ENCODE peak calls at places on chromosomes 3 and 15, in eight cellular contexts. One of them, this sample, is unnamed.

GRCh38 chr3:46935989-46936620 is 40.4 kb downstream of the CCDC12 start:
- DNase-seq in psoas muscle: no peak
- DNase-seq in LNCaP clone FGC: no peak
- DNase-seq in body of pancreas: peak
- DNase-seq in lower leg skin: no peak
- DNase-seq in WTC11: no peak
- DNase-seq in CD8-positive, alpha-beta T cell: no peak
- DNase-seq in tibial nerve: no peak
- DNase-seq in this sample: no peak

GRCh38 chr3:127483902-127484591 is 106.5 kb downstream of the TPRA1 start:
- DNase-seq in psoas muscle: no peak
- DNase-seq in LNCaP clone FGC: no peak
- DNase-seq in body of pancreas: no peak
- DNase-seq in lower leg skin: no peak
- DNase-seq in WTC11: no peak
- DNase-seq in CD8-positive, alpha-beta T cell: no peak
- DNase-seq in tibial nerve: no peak
- DNase-seq in this sample: no peak

GRCh38 chr3:54262541-54262940 is 140.2 kb downstream of the CACNA2D3 start:
- DNase-seq in psoas muscle: no peak
- DNase-seq in LNCaP clone FGC: no peak
- DNase-seq in body of pancreas: no peak
- DNase-seq in lower leg skin: no peak
- DNase-seq in WTC11: no peak
- DNase-seq in CD8-positive, alpha-beta T cell: no peak
- DNase-seq in tibial nerve: no peak
- DNase-seq in this sample: no peak

GRCh38 chr3:59374812-59375211 is 325.0 kb upstream of the CFAP20DC start:
- DNase-seq in psoas muscle: no peak
- DNase-seq in LNCaP clone FGC: no peak
- DNase-seq in body of pancreas: no peak
- DNase-seq in lower leg skin: no peak
- DNase-seq in WTC11: no peak
- DNase-seq in CD8-positive, alpha-beta T cell: no peak
- DNase-seq in tibial nerve: no peak
- DNase-seq in this sample: no peak

GRCh38 chr3:45035441-45036301 is 9.6 kb downstream of the CLEC3B start:
- DNase-seq in psoas muscle: peak
- DNase-seq in LNCaP clone FGC: no peak
- DNase-seq in body of pancreas: no peak
- DNase-seq in lower leg skin: no peak
- DNase-seq in WTC11: peak
- DNase-seq in CD8-positive, alpha-beta T cell: no peak
- DNase-seq in tibial nerve: no peak
- DNase-seq in this sample: peak

GRCh38 chr3:78565712-78566111 is 1202.1 kb downstream of the ROBO1 start:
- DNase-seq in psoas muscle: no peak
- DNase-seq in LNCaP clone FGC: no peak
- DNase-seq in body of pancreas: no peak
- DNase-seq in lower leg skin: no peak
- DNase-seq in WTC11: no peak
- DNase-seq in CD8-positive, alpha-beta T cell: no peak
- DNase-seq in tibial nerve: no peak
- DNase-seq in this sample: no peak

GRCh38 chr3:435161-435560 is 238.6 kb downstream of the CHL1 start:
- DNase-seq in psoas muscle: no peak
- DNase-seq in LNCaP clone FGC: no peak
- DNase-seq in body of pancreas: no peak
- DNase-seq in lower leg skin: no peak
- DNase-seq in WTC11: no peak
- DNase-seq in CD8-positive, alpha-beta T cell: no peak
- DNase-seq in tibial nerve: no peak
- DNase-seq in this sample: no peak

GRCh38 chr3:57224856-57225255 is 2.7 kb upstream of the APPL1 start:
- DNase-seq in psoas muscle: no peak
- DNase-seq in LNCaP clone FGC: no peak
- DNase-seq in body of pancreas: no peak
- DNase-seq in lower leg skin: no peak
- DNase-seq in WTC11: no peak
- DNase-seq in CD8-positive, alpha-beta T cell: no peak
- DNase-seq in tibial nerve: no peak
- DNase-seq in this sample: no peak

GRCh38 chr3:72957303-72957702 is 39.3 kb upstream of the PPP4R2 start:
- DNase-seq in psoas muscle: no peak
- DNase-seq in LNCaP clone FGC: no peak
- DNase-seq in body of pancreas: peak
- DNase-seq in lower leg skin: no peak
- DNase-seq in WTC11: no peak
- DNase-seq in CD8-positive, alpha-beta T cell: no peak
- DNase-seq in tibial nerve: peak
- DNase-seq in this sample: no peak

GRCh38 chr15:39756806-39757522 is 25.7 kb downstream of the FSIP1 start:
- DNase-seq in psoas muscle: no peak
- DNase-seq in LNCaP clone FGC: peak
- DNase-seq in body of pancreas: peak
- DNase-seq in lower leg skin: no peak
- DNase-seq in WTC11: no peak
- DNase-seq in CD8-positive, alpha-beta T cell: no peak
- DNase-seq in tibial nerve: peak
- DNase-seq in this sample: no peak

GRCh38 chr15:48929611-48930170 is 34.0 kb downstream of the SHC4 start:
- DNase-seq in psoas muscle: no peak
- DNase-seq in LNCaP clone FGC: no peak
- DNase-seq in body of pancreas: no peak
- DNase-seq in lower leg skin: no peak
- DNase-seq in WTC11: no peak
- DNase-seq in CD8-positive, alpha-beta T cell: no peak
- DNase-seq in tibial nerve: no peak
- DNase-seq in this sample: no peak

GRCh38 chr3:56980798-56981390 is 79.6 kb upstream of the SPATA12 start:
- DNase-seq in psoas muscle: peak
- DNase-seq in LNCaP clone FGC: no peak
- DNase-seq in body of pancreas: peak
- DNase-seq in lower leg skin: no peak
- DNase-seq in WTC11: no peak
- DNase-seq in CD8-positive, alpha-beta T cell: no peak
- DNase-seq in tibial nerve: no peak
- DNase-seq in this sample: no peak

GRCh38 chr3:184648726-184649125 is 63.1 kb downstream of the MAGEF1 start:
- DNase-seq in psoas muscle: no peak
- DNase-seq in LNCaP clone FGC: no peak
- DNase-seq in body of pancreas: no peak
- DNase-seq in lower leg skin: no peak
- DNase-seq in WTC11: no peak
- DNase-seq in CD8-positive, alpha-beta T cell: no peak
- DNase-seq in tibial nerve: no peak
- DNase-seq in this sample: no peak

GRCh38 chr3:126149960-126150515 is 30.3 kb downstream of the ALDH1L1 start:
- DNase-seq in psoas muscle: no peak
- DNase-seq in LNCaP clone FGC: no peak
- DNase-seq in body of pancreas: no peak
- DNase-seq in lower leg skin: no peak
- DNase-seq in WTC11: no peak
- DNase-seq in CD8-positive, alpha-beta T cell: no peak
- DNase-seq in tibial nerve: no peak
- DNase-seq in this sample: no peak

GRCh38 chr15:36130641-36131310 is 448.6 kb upstream of the CDIN1 start:
- DNase-seq in psoas muscle: no peak
- DNase-seq in LNCaP clone FGC: no peak
- DNase-seq in body of pancreas: no peak
- DNase-seq in lower leg skin: no peak
- DNase-seq in WTC11: no peak
- DNase-seq in CD8-positive, alpha-beta T cell: no peak
- DNase-seq in tibial nerve: no peak
- DNase-seq in this sample: no peak

DNA sequence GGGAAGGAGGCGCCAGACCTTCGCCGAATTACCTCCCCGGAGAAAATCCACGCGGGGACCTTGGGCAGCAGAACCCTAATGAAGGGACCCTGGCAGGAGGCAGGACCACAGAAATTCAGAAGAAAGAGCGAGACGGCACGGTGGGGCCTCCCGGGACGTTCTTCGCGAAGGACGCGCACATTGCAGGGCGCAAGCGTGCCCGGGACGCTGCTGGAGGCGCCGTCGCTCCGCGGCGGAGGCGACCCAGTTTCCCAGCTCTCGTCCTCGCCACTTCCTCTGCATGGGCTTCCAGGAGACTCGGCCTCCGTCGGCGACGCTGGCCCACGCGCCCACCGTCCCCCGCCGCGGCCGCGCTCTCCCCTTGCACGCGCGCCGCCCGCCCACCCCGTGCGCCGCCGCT is 31.9 kb upstream of the SMAD3 start:
- DNase-seq in psoas muscle: no peak
- DNase-seq in LNCaP clone FGC: no peak
- DNase-seq in body of pancreas: no peak
- DNase-seq in lower leg skin: no peak
- DNase-seq in WTC11: peak
- DNase-seq in CD8-positive, alpha-beta T cell: peak
- DNase-seq in tibial nerve: no peak
- DNase-seq in this sample: no peak
- TF ChIP-seq CTCF in psoas muscle: no peak
- TF ChIP-seq CTCF in LNCaP clone FGC: no peak
- TF ChIP-seq CTCF in body of pancreas: no peak
- TF ChIP-seq CTCF in lower leg skin: no peak
- TF ChIP-seq CTCF in WTC11: no peak
- TF ChIP-seq CTCF in CD8-positive, alpha-beta T cell: no peak
- TF ChIP-seq CTCF in tibial nerve: no peak
- TF ChIP-seq CTCF in this sample: peak

GRCh38 chr3:145776782-145777408 is 384.1 kb downstream of the PLOD2 start:
- DNase-seq in psoas muscle: no peak
- DNase-seq in LNCaP clone FGC: peak
- DNase-seq in body of pancreas: peak
- DNase-seq in lower leg skin: peak
- DNase-seq in WTC11: peak
- DNase-seq in CD8-positive, alpha-beta T cell: no peak
- DNase-seq in tibial nerve: peak
- DNase-seq in this sample: no peak
- TF ChIP-seq CTCF in psoas muscle: peak
- TF ChIP-seq CTCF in LNCaP clone FGC: peak
- TF ChIP-seq CTCF in body of pancreas: peak
- TF ChIP-seq CTCF in lower leg skin: no peak
- TF ChIP-seq CTCF in WTC11: peak
- TF ChIP-seq CTCF in CD8-positive, alpha-beta T cell: no peak
- TF ChIP-seq CTCF in tibial nerve: peak
- TF ChIP-seq CTCF in this sample: peak

GRCh38 chr15:70068783-70069565 is 28.7 kb downstream of the TLE3 start:
- DNase-seq in psoas muscle: no peak
- DNase-seq in LNCaP clone FGC: no peak
- DNase-seq in body of pancreas: peak
- DNase-seq in lower leg skin: no peak
- DNase-seq in WTC11: no peak
- DNase-seq in CD8-positive, alpha-beta T cell: no peak
- DNase-seq in tibial nerve: no peak
- DNase-seq in this sample: no peak

GRCh38 chr15:70066422-70066821 is 31.3 kb downstream of the TLE3 start:
- DNase-seq in psoas muscle: no peak
- DNase-seq in LNCaP clone FGC: no peak
- DNase-seq in body of pancreas: no peak
- DNase-seq in lower leg skin: no peak
- DNase-seq in WTC11: no peak
- DNase-seq in CD8-positive, alpha-beta T cell: no peak
- DNase-seq in tibial nerve: no peak
- DNase-seq in this sample: no peak

GRCh38 chr15:70065006-70065722 is 32.6 kb downstream of the TLE3 start:
- DNase-seq in psoas muscle: no peak
- DNase-seq in LNCaP clone FGC: peak
- DNase-seq in body of pancreas: peak
- DNase-seq in lower leg skin: no peak
- DNase-seq in WTC11: no peak
- DNase-seq in CD8-positive, alpha-beta T cell: no peak
- DNase-seq in tibial nerve: no peak
- DNase-seq in this sample: peak

GRCh38 chr15:70066004-70066403 is 31.7 kb downstream of the TLE3 start:
- DNase-seq in psoas muscle: no peak
- DNase-seq in LNCaP clone FGC: no peak
- DNase-seq in body of pancreas: no peak
- DNase-seq in lower leg skin: no peak
- DNase-seq in WTC11: no peak
- DNase-seq in CD8-positive, alpha-beta T cell: no peak
- DNase-seq in tibial nerve: no peak
- DNase-seq in this sample: no peak

GRCh38 chr15:70067011-70067410 is 30.7 kb downstream of the TLE3 start:
- DNase-seq in psoas muscle: no peak
- DNase-seq in LNCaP clone FGC: no peak
- DNase-seq in body of pancreas: no peak
- DNase-seq in lower leg skin: no peak
- DNase-seq in WTC11: no peak
- DNase-seq in CD8-positive, alpha-beta T cell: no peak
- DNase-seq in tibial nerve: no peak
- DNase-seq in this sample: no peak
- TF ChIP-seq CTCF in psoas muscle: no peak
- TF ChIP-seq CTCF in LNCaP clone FGC: no peak
- TF ChIP-seq CTCF in body of pancreas: no peak
- TF ChIP-seq CTCF in lower leg skin: no peak
- TF ChIP-seq CTCF in WTC11: no peak
- TF ChIP-seq CTCF in CD8-positive, alpha-beta T cell: no peak
- TF ChIP-seq CTCF in tibial nerve: no peak
- TF ChIP-seq CTCF in this sample: no peak

DNA sequence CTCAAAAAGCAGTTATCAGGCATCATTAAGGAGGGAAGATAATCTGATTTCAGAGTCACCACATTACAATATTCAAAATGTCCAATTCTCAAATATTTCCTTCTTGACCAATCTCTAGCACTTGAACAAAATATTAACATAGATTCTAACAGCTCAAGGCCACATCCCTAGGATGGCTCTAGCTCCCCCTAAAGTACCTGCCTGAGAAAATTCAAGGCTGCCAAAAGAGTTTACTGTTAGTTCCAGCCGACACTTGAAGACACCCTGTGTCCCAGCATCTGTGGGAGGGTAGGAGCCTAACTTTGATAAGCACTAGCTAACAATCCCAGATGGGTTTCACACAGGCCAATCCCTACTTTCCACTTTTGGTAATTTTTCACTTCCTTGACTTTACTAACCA is 10.4 kb downstream of the NSMCE3 start:
- DNase-seq in psoas muscle: no peak
- DNase-seq in LNCaP clone FGC: no peak
- DNase-seq in body of pancreas: no peak
- DNase-seq in lower leg skin: no peak
- DNase-seq in WTC11: no peak
- DNase-seq in CD8-positive, alpha-beta T cell: no peak
- DNase-seq in tibial nerve: no peak
- DNase-seq in this sample: no peak
- TF ChIP-seq CTCF in psoas muscle: no peak
- TF ChIP-seq CTCF in LNCaP clone FGC: peak
- TF ChIP-seq CTCF in body of pancreas: no peak
- TF ChIP-seq CTCF in lower leg skin: no peak
- TF ChIP-seq CTCF in WTC11: no peak
- TF ChIP-seq CTCF in CD8-positive, alpha-beta T cell: no peak
- TF ChIP-seq CTCF in tibial nerve: no peak
- TF ChIP-seq CTCF in this sample: no peak